ENCODE peak calls at places on chromosome 10, in eight cellular contexts. L is coronary artery, M is HEK293T, U is ACHN, C is NCI-H2107, E is myocyte, S is LoVo, B is aorta. J is an unnamed sample.

GRCh38 chr10:119368581-119368980 is 161.2 kb downstream of the GRK5 start:
- DNase-seq in U (no peak), M (no peak), L (no peak), C (no peak), S (no peak), E (no peak), B (peak), J (no peak)

GRCh38 chr10:99917963-99918825 is 91.6 kb downstream of the DNMBP start:
- DNase-seq in E (peak), U (peak), M (peak), L (no peak), S (no peak), B (peak), C (no peak), J (no peak)

GRCh38 chr10:74208081-74208480 is 57.1 kb downstream of the ADK start:
- DNase-seq in L (no peak), U (no peak), B (no peak), S (no peak), M (no peak), C (peak), E (peak), J (peak)

GRCh38 chr10:131429141-131429540 is 117.6 kb upstream of the TCERG1L start:
- DNase-seq in E (no peak), U (no peak), B (peak), C (no peak), M (no peak), L (no peak), S (no peak), J (no peak)

GRCh38 chr10:117723343-117723742 is 180.8 kb downstream of the EMX2 start:
- DNase-seq in B (no peak), L (no peak), M (no peak), S (no peak), U (no peak), E (no peak), C (no peak), J (no peak)

GRCh38 chr10:98074315-98074911 is 44.0 kb upstream of the CRTAC1 start:
- DNase-seq in C (no peak), L (no peak), S (no peak), E (peak), U (peak), M (peak), B (no peak), J (no peak)

GRCh38 chr10:93445978-93446720 is 36.0 kb downstream of the MYOF start:
- DNase-seq in U (no peak), S (no peak), C (no peak), L (no peak), B (no peak), M (no peak), E (no peak), J (no peak)

GRCh38 chr10:44968101-44968886 is 8.7 kb downstream of the RASSF4 start:
- DNase-seq in C (no peak), U (no peak), B (peak), E (peak), M (no peak), S (no peak), L (peak), J (no peak)

GRCh38 chr10:130747946-130748345 is 563.6 kb downstream of the TCERG1L start:
- DNase-seq in M (no peak), C (no peak), B (peak), E (no peak), S (no peak), U (no peak), L (peak), J (no peak)

GRCh38 chr10:127978481-127978880 is 71.6 kb downstream of the PTPRE start:
- DNase-seq in L (peak), M (no peak), S (no peak), C (no peak), E (no peak), B (no peak), U (no peak), J (no peak)

GRCh38 chr10:26437637-26438461 is at the start of gene APBB1IP:
- DNase-seq in B (peak), E (no peak), S (no peak), U (no peak), M (no peak), L (peak), C (no peak), J (no peak)

GRCh38 chr10:84543948-84544347 is 215.6 kb downstream of the CCSER2 start:
- DNase-seq in L (no peak), B (no peak), U (no peak), M (no peak), C (no peak), S (no peak), E (no peak), J (no peak)

GRCh38 chr10:15399060-15399661 is 28.1 kb upstream of the FAM171A1 start:
- DNase-seq in S (no peak), U (no peak), B (no peak), L (no peak), E (no peak), M (no peak), C (no peak), J (no peak)

GRCh38 chr10:21138769-21139324 is 241.7 kb upstream of the NEBL start:
- DNase-seq in E (no peak), S (no peak), M (no peak), B (no peak), L (no peak), U (no peak), C (no peak), J (peak)

GRCh38 chr10:22344204-22344603 is 1.1 kb upstream of the SPAG6 start:
- DNase-seq in C (no peak), E (peak), L (no peak), B (no peak), U (no peak), M (no peak), S (no peak), J (no peak)

GRCh38 chr10:31467791-31468535 is 148.9 kb downstream of the ZEB1 start:
- DNase-seq in E (no peak), B (peak), U (peak), M (no peak), L (no peak), C (peak), S (no peak), J (no peak)

GRCh38 chr10:79335094-79335469 is 12.2 kb upstream of the PPIF start:
- DNase-seq in S (no peak), C (no peak), M (no peak), L (no peak), U (no peak), E (peak), B (no peak), J (no peak)

GRCh38 chr10:75019360-75019759 is 92.1 kb upstream of the SAMD8 start:
- DNase-seq in C (no peak), S (no peak), L (no peak), E (peak), B (no peak), U (peak), M (no peak), J (peak)

GRCh38 chr10:16952610-16953009 is 135.4 kb upstream of the RSU1 start:
- DNase-seq in U (no peak), S (no peak), M (no peak), E (no peak), L (no peak), C (no peak), B (no peak), J (no peak)

GRCh38 chr10:132482090-132482489 is 55.5 kb upstream of the INPP5A start:
- DNase-seq in B (peak), M (no peak), E (no peak), U (no peak), S (peak), C (no peak), L (no peak), J (no peak)

GRCh38 chr10:11663763-11664555 is 52.5 kb upstream of the USP6NL start:
- DNase-seq in E (peak), L (no peak), B (no peak), C (no peak), U (no peak), M (no peak), S (no peak), J (no peak)

GRCh38 chr10:61952028-61952638 is 50.6 kb downstream of the ARID5B start:
- DNase-seq in U (no peak), L (no peak), C (no peak), M (no peak), E (no peak), B (no peak), S (no peak), J (no peak)

GRCh38 chr10:60298408-60299389 is 91.0 kb downstream of the ANK3 start:
- DNase-seq in C (no peak), L (no peak), E (no peak), S (no peak), U (no peak), M (no peak), B (no peak), J (no peak)

GRCh38 chr10:117964528-117964927 is 82.2 kb downstream of the RAB11FIP2 start:
- DNase-seq in S (no peak), E (no peak), M (no peak), B (no peak), C (no peak), L (no peak), U (no peak), J (no peak)

GRCh38 chr10:129755075-129756020 is 208.7 kb downstream of the EBF3 start:
- DNase-seq in L (peak), S (no peak), B (peak), C (no peak), U (no peak), E (no peak), M (no peak), J (no peak)

GRCh38 chr10:129942936-129943724 is 20.9 kb downstream of the EBF3 start:
- DNase-seq in M (no peak), U (no peak), B (peak), E (no peak), S (no peak), L (no peak), C (no peak), J (no peak)

GRCh38 chr10:33703897-33704825 is 369.7 kb upstream of the NRP1 start:
- DNase-seq in B (no peak), U (peak), L (no peak), M (no peak), C (no peak), S (no peak), E (no peak), J (no peak)

GRCh38 chr10:62093863-62094291 is 174.8 kb downstream of the RTKN2 start:
- DNase-seq in E (peak), U (peak), L (no peak), C (no peak), S (peak), B (no peak), M (no peak), J (no peak)

GRCh38 chr10:452512-453504 is 236.7 kb downstream of the DIP2C start:
- DNase-seq in B (no peak), E (no peak), S (no peak), U (no peak), C (no peak), L (no peak), M (no peak), J (no peak)

GRCh38 chr10:93063977-93064660 is 3.5 kb downstream of the CYP26C1 start:
- DNase-seq in E (no peak), M (no peak), L (no peak), U (no peak), S (no peak), C (no peak), B (no peak), J (no peak)

GRCh38 chr10:85492684-85493083 is 873.9 kb downstream of the GRID1 start:
- DNase-seq in C (no peak), B (no peak), M (no peak), L (no peak), U (no peak), E (no peak), S (no peak), J (no peak)

GRCh38 chr10:104308439-104308903 is 29.8 kb downstream of the ITPRIP start:
- DNase-seq in C (no peak), S (no peak), U (no peak), L (no peak), E (no peak), B (no peak), M (no peak), J (no peak)

GRCh38 chr10:33231621-33232350 is 102.7 kb downstream of the NRP1 start:
- DNase-seq in B (no peak), U (no peak), M (no peak), S (no peak), E (no peak), C (no peak), L (no peak), J (no peak)

GRCh38 chr10:70465278-70465677 is 13.3 kb upstream of the PALD1 start:
- DNase-seq in S (no peak), C (no peak), B (no peak), M (no peak), E (no peak), L (no peak), U (no peak), J (no peak)

GRCh38 chr10:100038561-100039071 is 28.9 kb upstream of the DNMBP start:
- DNase-seq in B (no peak), L (no peak), M (no peak), C (no peak), E (no peak), U (no peak), S (peak), J (no peak)

GRCh38 chr10:2599571-2599970 is 467.8 kb upstream of the PFKP start:
- DNase-seq in S (no peak), C (no peak), E (no peak), L (no peak), B (no peak), U (no peak), M (no peak), J (no peak)

J was measured in DMS153.